ENCODE peak calls at places on chromosomes 11 and 22, in eight cellular contexts. T, B, X, P, K, M, H and R are unnamed samples.

GRCh38 chr22:17106785-17107546 is 14.2 kb downstream of the TMEM121B start:
- DNase-seq in T (no peak), B (no peak), X (no peak), P (no peak), K (no peak), M (peak), H (no peak), R (no peak)

GRCh38 chr11:90241414-90241813 is 18.6 kb upstream of the CHORDC1 start:
- DNase-seq in T (no peak), B (no peak), X (no peak), P (no peak), K (no peak), M (no peak), H (no peak), R (no peak)

GRCh38 chr11:26227311-26227710 is 104.6 kb upstream of the ANO3 start:
- DNase-seq in T (peak), B (peak), X (no peak), P (no peak), K (no peak), M (peak), H (peak), R (peak)

GRCh38 chr11:29161216-29161615 is 855.6 kb downstream of the KCNA4 start:
- DNase-seq in T (no peak), B (no peak), X (no peak), P (no peak), K (no peak), M (no peak), H (no peak), R (no peak)

GRCh38 chr11:93348931-93349330 is 18.4 kb downstream of the DEUP1 start:
- DNase-seq in T (no peak), B (no peak), X (no peak), P (no peak), K (no peak), M (no peak), H (no peak), R (no peak)

GRCh38 chr22:42921301-42921700 is 64.2 kb upstream of the ARFGAP3 start:
- DNase-seq in T (no peak), B (no peak), X (no peak), P (no peak), K (no peak), M (no peak), H (no peak), R (no peak)

GRCh38 chr22:20130739-20131592 is 638 bp upstream of the ZDHHC8 start:
- DNase-seq in T (peak), B (no peak), X (peak), P (peak), K (peak), M (peak), H (no peak), R (peak)

GRCh38 chr11:17864478-17864941 is 129.9 kb downstream of the KCNC1 start:
- DNase-seq in T (no peak), B (no peak), X (no peak), P (no peak), K (peak), M (no peak), H (no peak), R (peak)

GRCh38 chr11:66328307-66329144 is 7.7 kb downstream of the RIN1 start:
- DNase-seq in T (peak), B (no peak), X (peak), P (peak), K (peak), M (peak), H (peak), R (peak)

GRCh38 chr11:67387518-67387917 is 4.3 kb upstream of the RAD9A start:
- DNase-seq in T (no peak), B (no peak), X (no peak), P (no peak), K (no peak), M (no peak), H (no peak), R (no peak)

GRCh38 chr11:66600219-66600923 is 7.4 kb downstream of the CCS start:
- DNase-seq in T (no peak), B (no peak), X (no peak), P (no peak), K (no peak), M (no peak), H (no peak), R (no peak)

GRCh38 chr11:124920870-124921609 is 2.0 kb downstream of the HEPN1 start:
- DNase-seq in T (peak), B (no peak), X (peak), P (no peak), K (peak), M (peak), H (no peak), R (peak)

GRCh38 chr11:130827697-130828377 is 88.4 kb downstream of the SNX19 start:
- DNase-seq in T (peak), B (no peak), X (peak), P (peak), K (peak), M (peak), H (no peak), R (peak)

GRCh38 chr11:95364324-95365295 is 133.6 kb upstream of the SESN3 start:
- DNase-seq in T (no peak), B (peak), X (no peak), P (no peak), K (no peak), M (no peak), H (no peak), R (no peak)

GRCh38 chr22:23670378-23671295 is 20.2 kb upstream of the RGL4 start:
- DNase-seq in T (no peak), B (no peak), X (no peak), P (no peak), K (no peak), M (no peak), H (no peak), R (no peak)

GRCh38 chr11:77092382-77092781 is 10.3 kb upstream of the OMP start:
- DNase-seq in T (no peak), B (no peak), X (no peak), P (no peak), K (no peak), M (no peak), H (no peak), R (no peak)

GRCh38 chr11:110712643-110713468 is 619 bp upstream of the ARHGAP20 start:
- DNase-seq in T (peak), B (no peak), X (no peak), P (no peak), K (peak), M (peak), H (peak), R (no peak)

GRCh38 chr11:83156996-83157754 is at the start of gene PCF11:
- DNase-seq in T (no peak), B (no peak), X (no peak), P (no peak), K (no peak), M (peak), H (no peak), R (no peak)

GRCh38 chr11:71218789-71219499 is 33.4 kb downstream of the SHANK2 start:
- DNase-seq in T (no peak), B (no peak), X (no peak), P (no peak), K (no peak), M (no peak), H (no peak), R (no peak)

GRCh38 chr11:1221848-1222311 is 986 bp upstream of the MUC5B start:
- DNase-seq in T (no peak), B (no peak), X (no peak), P (no peak), K (peak), M (peak), H (no peak), R (no peak)